ENCODE peak calls at places on chromosomes 11 and 22, in five cellular contexts. S, V, A, Z and K are unnamed samples.

GRCh38 chr11:76314741-76315090 is 66.2 kb downstream of the THAP12 start:
- DNase-seq in V (peak), A (no peak), S (no peak), Z (no peak), K (no peak)

GRCh38 chr22:20781272-20781990 is 7.5 kb downstream of the SERPIND1 start:
- DNase-seq in Z (no peak), V (peak), A (no peak), S (no peak), K (no peak)

GRCh38 chr11:3190600-3190999 is 25.5 kb upstream of the OSBPL5 start:
- DNase-seq in A (no peak), V (no peak), S (no peak), Z (no peak), K (no peak)

GRCh38 chr22:39935622-39936021 is 24.6 kb upstream of the TMA7B start:
- DNase-seq in Z (no peak), A (no peak), V (no peak), S (no peak), K (no peak)

GRCh38 chr22:45129703-45130524 is 33.8 kb upstream of the NUP50 start:
- DNase-seq in V (no peak), A (no peak), S (no peak), Z (no peak), K (no peak)

GRCh38 chr11:104713366-104713765 is 184.9 kb downstream of the CASP12 start:
- DNase-seq in S (no peak), V (peak), A (no peak), Z (no peak), K (no peak)

GRCh38 chr22:23692598-23693291 is 1.9 kb downstream of the RGL4 start:
- DNase-seq in S (no peak), V (no peak), Z (no peak), A (no peak), K (no peak)

GRCh38 chr11:32586576-32587190 is 3.1 kb downstream of the EIF3M start:
- DNase-seq in S (peak), Z (peak), V (peak), A (no peak), K (no peak)

GRCh38 chr22:24772493-24773220 is 1.9 kb downstream of the PIWIL3 start:
- DNase-seq in V (peak), Z (peak), S (peak), A (no peak), K (no peak)

GRCh38 chr11:96242971-96243647 is 99.9 kb downstream of the MAML2 start:
- DNase-seq in V (peak), A (peak), Z (peak), S (peak), K (peak)
- TF ChIP-seq POLR2A in V (no peak), A (peak), Z (no peak), S (no peak), K (peak)

GRCh38 chr22:42333544-42333943 is 63.1 kb upstream of the TCF20 start:
- DNase-seq in A (no peak), Z (no peak), V (no peak), S (no peak), K (no peak)
- TF ChIP-seq POLR2A in A (no peak), Z (no peak), V (no peak), S (no peak), K (no peak)

GRCh38 chr22:17566776-17567175 is 3.5 kb downstream of the SLC25A18 start:
- DNase-seq in Z (no peak), V (no peak), A (no peak), S (no peak), K (no peak)

GRCh38 chr22:17569971-17570511 is 6.7 kb downstream of the SLC25A18 start:
- DNase-seq in V (peak), S (no peak), A (no peak), Z (no peak), K (no peak)

GRCh38 chr22:17575151-17575550 is 11.9 kb downstream of the SLC25A18 start:
- DNase-seq in Z (no peak), V (no peak), S (no peak), A (no peak), K (no peak)

GRCh38 chr22:17575681-17576080 is 12.4 kb downstream of the SLC25A18 start:
- DNase-seq in V (no peak), Z (no peak), A (no peak), S (no peak), K (no peak)

GRCh38 chr22:17570851-17571631 is 7.7 kb downstream of the SLC25A18 start:
- DNase-seq in V (peak), A (peak), Z (no peak), S (no peak), K (peak)
- TF ChIP-seq POLR2A in V (no peak), A (no peak), Z (no peak), S (no peak), K (peak)

DNA sequence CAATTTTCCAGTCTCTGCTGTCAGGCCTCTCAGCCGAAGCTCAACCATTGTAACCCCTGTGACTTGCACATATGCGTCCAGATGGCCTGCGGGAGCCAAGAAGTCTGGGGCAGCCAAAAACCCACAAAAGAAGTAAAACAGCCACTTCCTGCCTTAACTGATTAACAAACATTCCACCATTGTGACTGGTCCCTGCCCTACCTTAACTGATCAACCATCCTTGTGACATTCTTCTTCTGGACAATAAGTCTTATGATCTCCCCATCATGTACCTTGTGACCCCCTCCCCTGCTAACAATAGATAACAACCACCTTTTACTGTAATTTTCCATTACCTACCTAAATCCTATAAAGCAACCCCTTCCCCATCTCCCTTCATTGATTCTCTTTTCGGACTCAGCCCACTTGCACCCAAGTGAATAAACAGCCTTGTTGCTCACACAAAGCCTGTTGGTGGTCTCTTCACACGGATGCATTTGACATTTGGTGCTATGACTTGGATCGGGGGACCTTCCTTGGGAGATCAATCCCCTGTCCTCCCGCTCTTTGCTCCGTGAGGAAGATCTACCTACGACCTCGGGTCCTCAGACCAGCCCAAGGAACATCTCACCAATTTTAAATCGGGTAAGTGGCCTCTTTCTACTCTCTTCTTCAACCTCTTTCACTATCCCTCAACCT is 1.3 kb upstream of the NDUFC2 start:
- DNase-seq in Z (no peak), V (peak), S (no peak), A (no peak), K (no peak)
- TF ChIP-seq POLR2A in Z (no peak), V (no peak), S (no peak), A (no peak), K (no peak)

DNA sequence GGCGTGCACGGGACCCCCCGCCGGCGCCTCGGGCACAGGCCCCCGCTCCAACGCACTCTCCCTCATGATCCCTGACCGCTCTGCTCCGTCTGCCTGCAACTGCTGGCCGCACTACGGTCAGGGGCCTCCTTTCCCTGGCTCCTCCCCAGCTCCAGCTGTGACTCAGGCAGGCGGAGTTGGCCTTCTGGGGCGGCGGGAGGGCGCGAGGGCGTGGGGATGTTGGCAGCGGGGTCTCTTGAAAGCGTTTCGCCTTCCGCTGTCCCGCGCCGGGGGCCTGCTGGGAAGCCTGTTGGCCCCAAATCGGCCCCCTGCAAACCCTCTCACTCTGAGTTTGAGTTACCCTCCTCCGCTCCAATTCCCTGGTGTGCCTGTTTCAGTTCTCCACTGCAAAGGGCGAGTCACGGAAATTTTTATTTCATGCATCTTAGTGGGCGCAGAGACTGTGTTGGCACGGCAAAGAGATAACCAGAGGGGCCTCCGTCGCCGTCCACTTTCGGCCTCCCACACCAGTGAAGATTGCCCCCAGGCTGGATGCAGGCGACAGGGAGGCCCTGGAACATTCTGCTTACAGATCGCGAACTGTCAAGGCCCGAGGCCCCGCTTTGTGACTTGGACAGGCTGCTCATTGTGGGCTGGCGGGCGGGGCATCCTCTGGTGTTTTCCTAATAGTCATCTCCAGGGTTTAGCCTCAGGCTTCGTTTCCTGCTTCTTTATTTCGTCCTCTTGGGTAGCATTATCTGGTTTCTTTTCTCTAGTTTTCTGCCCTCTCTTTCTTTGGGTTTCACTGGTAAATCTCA is at the start of gene CAVIN3:
- DNase-seq in S (peak), A (peak), Z (peak), V (peak), K (peak)
- TF ChIP-seq POLR2A in S (peak), A (no peak), Z (peak), V (peak), K (peak)

GRCh38 chr22:27358096-27358870 is 443.3 kb downstream of the MN1 start:
- DNase-seq in Z (no peak), V (no peak), S (no peak), A (no peak), K (no peak)
- TF ChIP-seq POLR2A in Z (no peak), V (no peak), S (no peak), A (no peak), K (no peak)

GRCh38 chr11:66604161-66604560 is 11.2 kb downstream of the CCS start:
- DNase-seq in V (no peak), A (no peak), S (no peak), Z (no peak), K (no peak)
- TF ChIP-seq POLR2A in V (no peak), A (no peak), S (no peak), Z (no peak), K (no peak)

GRCh38 chr22:43293661-43294392 is 49.3 kb downstream of the SCUBE1 start:
- DNase-seq in S (peak), A (peak), V (peak), Z (no peak), K (peak)
- TF ChIP-seq POLR2A in S (no peak), A (no peak), V (no peak), Z (no peak), K (no peak)

DNA sequence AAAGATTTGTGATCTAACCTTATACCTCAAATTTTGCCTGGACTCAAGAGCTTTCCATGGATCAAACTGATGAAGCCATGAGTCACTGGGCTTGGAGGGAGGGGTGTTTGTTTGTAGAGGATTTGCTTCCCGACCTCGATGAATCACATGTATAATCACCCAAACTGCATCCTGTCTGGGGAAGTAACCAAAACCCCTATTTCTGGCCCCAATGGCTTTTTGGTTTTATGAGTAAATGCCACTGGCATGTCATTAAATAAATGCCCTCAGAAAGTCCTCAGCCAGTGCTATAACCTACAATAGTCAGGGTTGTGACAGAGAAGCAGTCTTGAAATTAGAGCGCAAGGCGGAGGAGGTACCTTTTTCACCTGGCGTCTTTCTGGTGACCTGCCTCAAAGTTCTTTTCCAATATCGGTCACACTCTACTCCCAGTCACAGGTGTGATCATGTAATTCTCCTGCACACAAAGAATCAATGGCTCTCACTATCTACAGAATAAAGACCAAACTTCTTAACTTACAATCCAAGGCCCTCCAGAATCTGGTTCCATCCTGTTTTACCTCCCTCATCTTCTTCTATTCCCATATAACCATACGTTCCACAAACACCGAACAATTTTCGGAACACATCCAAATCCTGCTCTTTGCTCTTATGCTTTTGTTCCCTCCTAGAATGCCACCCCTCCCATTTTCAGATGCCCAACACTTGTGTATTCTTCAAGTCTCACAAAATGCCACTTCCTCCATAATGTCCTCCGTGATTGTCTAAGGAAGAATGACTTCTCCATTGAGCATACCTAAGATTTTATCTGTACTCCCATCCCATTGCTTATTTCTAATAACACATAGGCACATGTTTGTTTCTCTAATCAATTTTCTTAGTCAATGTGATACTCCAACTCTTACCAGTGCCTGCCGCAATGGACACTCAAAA is 81.3 kb upstream of the BLID start:
- DNase-seq in A (no peak), V (peak), S (peak), Z (peak), K (no peak)
- TF ChIP-seq POLR2A in A (no peak), V (peak), S (no peak), Z (peak), K (no peak)

GRCh38 chr11:66315921-66316811 is 678 bp downstream of the CD248 start:
- DNase-seq in Z (no peak), S (no peak), V (no peak), A (no peak), K (no peak)

GRCh38 chr11:66314186-66314501 is 2.7 kb downstream of the CD248 start:
- DNase-seq in V (no peak), S (no peak), A (no peak), Z (no peak), K (no peak)

GRCh38 chr11:66315498-66315885 is 1.4 kb downstream of the CD248 start:
- DNase-seq in V (no peak), Z (no peak), A (no peak), S (no peak), K (peak)

GRCh38 chr11:66313321-66314185 is 3.3 kb downstream of the CD248 start:
- DNase-seq in V (peak), S (no peak), A (no peak), Z (no peak), K (no peak)

DNA sequence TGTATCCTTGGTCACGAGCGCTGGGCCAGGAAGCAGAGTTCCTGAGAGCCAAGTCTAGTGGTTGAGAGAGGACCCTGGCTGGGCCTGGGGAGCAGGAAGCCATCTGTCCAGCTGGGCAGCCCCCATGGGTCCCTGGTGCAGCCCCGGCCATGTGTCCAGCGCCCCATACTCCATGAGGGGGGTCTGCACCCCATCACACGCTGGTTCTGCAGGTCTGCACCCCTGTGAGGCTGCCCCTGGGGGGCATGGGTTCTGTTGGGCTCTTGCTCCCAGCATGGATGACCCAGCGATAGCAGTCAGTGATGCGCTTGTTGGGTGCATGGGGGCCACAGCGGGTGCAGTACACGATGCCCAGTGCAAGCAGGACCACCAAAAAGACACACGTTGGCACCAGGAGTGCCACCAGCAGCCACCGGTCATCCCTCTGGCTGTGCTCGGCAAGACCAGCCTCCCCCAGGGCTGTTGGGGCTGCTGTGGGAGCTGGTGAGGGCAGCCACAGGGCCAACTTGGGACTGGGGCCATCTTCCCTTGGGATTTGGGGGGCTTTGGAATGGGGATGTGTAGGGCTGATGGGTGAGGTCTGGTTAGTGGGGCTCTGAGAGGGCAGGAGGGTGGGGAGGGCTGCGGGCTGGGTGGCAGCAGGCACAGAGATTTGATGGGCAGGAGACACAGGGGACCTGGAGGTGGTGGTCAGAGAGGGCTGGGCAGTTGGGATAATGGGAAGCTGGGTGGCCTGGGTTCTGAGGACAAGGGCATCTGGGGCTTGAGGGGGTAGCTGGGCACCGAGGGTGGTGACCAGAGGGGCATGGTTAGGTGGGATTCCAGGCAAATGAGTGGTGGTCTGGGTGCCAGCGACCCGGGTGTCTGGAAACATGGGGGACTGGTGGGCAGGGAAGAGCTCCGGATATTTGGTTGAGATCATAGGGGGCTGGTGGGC is 2.0 kb downstream of the CD248 start:
- DNase-seq in Z (no peak), A (no peak), V (no peak), S (no peak), K (peak)
- TF ChIP-seq POLR2A in Z (no peak), A (no peak), V (no peak), S (no peak), K (no peak)